ENCODE peak calls at places on chromosomes 7 and 10, in four cellular contexts. J is GM23338, T is GM12878, O is WTC11. E is an unnamed sample.

GRCh38 chr10:50625663-50626062 is 1.9 kb upstream of the SGMS1 start:
- DNase-seq in J (peak; percentile 79), T (no peak), O (no peak), E (no peak)

GRCh38 chr10:126639084-126639483 is 31.4 kb downstream of the C10orf90 start:
- DNase-seq in J (no peak), T (no peak), O (no peak), E (no peak)

GRCh38 chr10:71880425-71881306 is 29.6 kb upstream of the PSAP start:
- DNase-seq in J (no peak), T (no peak), O (no peak), E (no peak)

GRCh38 chr10:58243269-58243668 is 24.4 kb downstream of the IPMK start:
- DNase-seq in J (no peak), T (no peak), O (no peak), E (no peak)

GRCh38 chr10:34615770-34616169 is 199.3 kb downstream of the PARD3 start:
- DNase-seq in J (no peak), T (no peak), O (no peak), E (no peak)

GRCh38 chr10:91313-91712 is 42.2 kb upstream of the TUBB8 start:
- DNase-seq in J (no peak), T (no peak), O (no peak), E (no peak)

GRCh38 chr10:43261578-43261965 is 5.3 kb downstream of the RASGEF1A start:
- DNase-seq in J (no peak), T (no peak), O (no peak), E (no peak)

GRCh38 chr10:43667736-43668371 is 19.2 kb upstream of the ZNF32 start:
- DNase-seq in J (peak; percentile 29), T (no peak), O (no peak), E (no peak)

GRCh38 chr7:52500796-52501195 is 534.6 kb upstream of the POM121L12 start:
- DNase-seq in J (no peak), T (no peak), O (no peak), E (no peak)

GRCh38 chr7:121547341-121548092 is 151.4 kb upstream of the FAM3C start:
- DNase-seq in J (peak; percentile 80), T (no peak), O (no peak), E (no peak)

GRCh38 chr10:11441151-11441535 is 170.3 kb downstream of the USP6NL start:
- DNase-seq in J (no peak), T (no peak), O (no peak), E (no peak)

GRCh38 chr7:73451780-73452398 is 18.3 kb downstream of the FZD9 start:
- DNase-seq in J (peak; percentile 72), T (peak; percentile 9), O (no peak), E (no peak)

GRCh38 chr10:116947838-116948529 is 57.0 kb downstream of the SHTN1 start:
- DNase-seq in J (peak; percentile 74), T (no peak), O (no peak), E (no peak)

GRCh38 chr10:672139-672538 is 17.3 kb downstream of the DIP2C start:
- DNase-seq in J (no peak), T (no peak), O (no peak), E (no peak)

GRCh38 chr7:112997831-112998230 is 88.8 kb downstream of the GPR85 start:
- DNase-seq in J (no peak), T (no peak), O (no peak), E (no peak)

GRCh38 chr10:104139221-104139620 is 17.2 kb downstream of the SFR1 start:
- DNase-seq in J (peak; percentile 48), T (no peak), O (no peak), E (no peak)

GRCh38 chr7:131893627-131894345 is 337.4 kb upstream of the PODXL start:
- DNase-seq in J (no peak), T (no peak), O (no peak), E (no peak)

GRCh38 chr10:58094985-58095718 is 172.5 kb downstream of the IPMK start:
- DNase-seq in J (no peak), T (peak; percentile 3), O (no peak), E (no peak)

GRCh38 chr7:142880886-142881505 is 4.5 kb downstream of the TRPV6 start:
- DNase-seq in J (peak; percentile 85), T (no peak), O (peak; percentile 72), E (peak; percentile 23)

GRCh38 chr7:100089458-100090201 is 861 bp downstream of the COPS6 start:
- DNase-seq in J (no peak), T (no peak), O (no peak), E (no peak)

GRCh38 chr7:48285365-48285764 is 114.1 kb downstream of the ABCA13 start:
- DNase-seq in J (no peak), T (no peak), O (no peak), E (no peak)

GRCh38 chr10:10914129-10914528 is 103.5 kb upstream of the CELF2 start:
- DNase-seq in J (no peak), T (no peak), O (no peak), E (no peak)

GRCh38 chr7:106885652-106886051 is 20.6 kb downstream of the PIK3CG start:
- DNase-seq in J (no peak), T (no peak), O (no peak), E (no peak)

GRCh38 chr10:89242840-89243586 is 8.6 kb downstream of the LIPA start:
- DNase-seq in J (peak; percentile 34), T (no peak), O (no peak), E (no peak)

GRCh38 chr10:76177945-76178344 is 746.5 kb downstream of the LRMDA start:
- DNase-seq in J (no peak), T (no peak), O (no peak), E (no peak)

GRCh38 chr7:90111-91063 is 102.0 kb upstream of the FAM20C start:
- DNase-seq in J (no peak), T (no peak), O (no peak), E (peak; percentile 37)

GRCh38 chr10:42875792-42876191 is 93.2 kb downstream of the BMS1 start:
- DNase-seq in J (no peak), T (no peak), O (no peak), E (no peak)

GRCh38 chr10:114703377-114704125 is 45.5 kb upstream of the ABLIM1 start:
- DNase-seq in J (peak; percentile 69), T (no peak), O (no peak), E (peak; percentile 48)

DNA sequence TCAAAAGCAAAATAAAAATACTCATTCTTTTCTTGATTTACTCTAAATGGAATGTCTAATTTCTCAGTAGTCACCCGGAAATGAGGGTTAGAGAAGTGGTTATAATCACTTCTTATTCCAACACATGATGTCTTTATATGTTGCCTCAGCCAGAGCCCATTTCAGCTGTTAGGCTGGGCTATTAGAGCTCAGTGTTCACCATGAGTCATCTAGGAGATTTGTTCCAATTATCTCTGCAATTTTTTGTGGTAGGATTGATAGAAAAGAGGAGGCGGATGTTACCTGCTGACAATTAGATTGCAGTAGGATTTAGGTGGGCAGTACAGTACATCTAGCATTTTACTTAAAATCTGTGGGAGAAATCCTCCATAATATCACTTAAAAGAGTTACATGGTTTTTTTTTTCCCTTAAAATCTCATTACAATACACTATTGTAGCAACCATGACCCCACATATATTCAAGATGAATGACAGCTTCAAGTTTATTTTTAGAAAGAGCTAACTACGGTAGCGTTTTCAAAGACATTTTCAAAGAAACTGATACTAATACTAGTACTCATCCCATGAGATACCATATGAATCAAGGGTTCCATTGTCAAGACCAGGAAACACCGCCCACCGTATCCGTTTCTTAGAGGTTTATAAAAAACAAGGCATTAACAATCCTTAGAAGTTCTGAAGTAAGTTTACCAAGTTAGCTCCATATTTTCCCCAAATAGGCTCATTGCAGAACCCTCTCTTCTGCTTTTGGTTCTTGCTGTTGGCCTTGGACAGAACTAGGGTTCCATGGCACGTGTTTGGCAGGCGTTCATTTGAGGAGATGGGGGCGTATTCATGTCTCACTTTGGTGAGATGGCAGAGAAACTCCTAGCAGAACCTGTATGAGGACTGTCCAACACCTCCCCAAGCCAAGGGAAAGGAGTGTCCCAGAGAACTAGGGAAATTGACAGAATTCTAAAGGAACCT is 10.4 kb downstream of the CPA2 start:
- DNase-seq in J (no peak), T (no peak), O (no peak), E (no peak)
- TF ChIP-seq CREB1 in J (no peak), T (no peak), O (no peak), E (no peak)

DNA sequence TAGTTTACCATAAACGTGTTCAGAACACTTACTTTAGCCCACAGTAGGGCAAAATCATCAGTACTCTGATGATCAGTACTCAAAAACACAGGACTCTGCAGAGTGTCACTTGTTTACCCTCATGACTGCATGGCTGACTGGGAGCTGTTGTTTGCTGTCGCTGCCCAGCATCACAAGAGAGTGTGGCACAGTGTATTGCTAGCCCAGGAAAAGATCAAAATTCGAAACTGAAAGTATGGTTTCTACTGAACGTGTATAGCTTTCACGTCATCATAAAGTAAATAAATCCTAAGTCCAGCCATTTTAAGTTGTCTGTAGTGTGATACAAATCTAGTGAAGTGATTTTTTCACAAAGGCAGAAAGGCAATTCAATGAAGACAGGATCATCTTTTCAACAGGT is 184.6 kb downstream of the RAMP3 start:
- DNase-seq in J (no peak), T (no peak), O (no peak), E (no peak)
- TF ChIP-seq CREB1 in J (no peak), T (no peak), O (no peak), E (no peak)

GRCh38 chr7:30065746-30066145 is 37.5 kb downstream of the PLEKHA8 start:
- DNase-seq in J (no peak), T (no peak), O (no peak), E (no peak)

GRCh38 chr7:30066697-30067096 is 38.5 kb downstream of the PLEKHA8 start:
- DNase-seq in J (no peak), T (no peak), O (no peak), E (no peak)

GRCh38 chr7:30070052-30070451 is 41.8 kb downstream of the PLEKHA8 start:
- DNase-seq in J (no peak), T (no peak), O (no peak), E (no peak)

GRCh38 chr7:30069096-30069867 is 41.1 kb downstream of the PLEKHA8 start:
- DNase-seq in J (no peak), T (no peak), O (no peak), E (no peak)

GRCh38 chr7:30068117-30068516 is 39.9 kb downstream of the PLEKHA8 start:
- DNase-seq in J (no peak), T (no peak), O (no peak), E (no peak)
- TF ChIP-seq CREB1 in J (no peak), T (no peak), O (no peak), E (no peak)

GRCh38 chr10:101817542-101818118 is 614 bp downstream of the OGA start:
- DNase-seq in J (peak; percentile 72), T (no peak), O (no peak), E (no peak)

GRCh38 chr10:101812606-101813005 is 5.6 kb downstream of the OGA start:
- DNase-seq in J (no peak), T (no peak), O (no peak), E (no peak)

GRCh38 chr10:101816913-101817541 is 1.2 kb downstream of the OGA start:
- DNase-seq in J (no peak), T (no peak), O (no peak), E (no peak)

GRCh38 chr10:101816375-101816773 is 1.9 kb downstream of the OGA start:
- DNase-seq in J (no peak), T (no peak), O (no peak), E (no peak)

DNA sequence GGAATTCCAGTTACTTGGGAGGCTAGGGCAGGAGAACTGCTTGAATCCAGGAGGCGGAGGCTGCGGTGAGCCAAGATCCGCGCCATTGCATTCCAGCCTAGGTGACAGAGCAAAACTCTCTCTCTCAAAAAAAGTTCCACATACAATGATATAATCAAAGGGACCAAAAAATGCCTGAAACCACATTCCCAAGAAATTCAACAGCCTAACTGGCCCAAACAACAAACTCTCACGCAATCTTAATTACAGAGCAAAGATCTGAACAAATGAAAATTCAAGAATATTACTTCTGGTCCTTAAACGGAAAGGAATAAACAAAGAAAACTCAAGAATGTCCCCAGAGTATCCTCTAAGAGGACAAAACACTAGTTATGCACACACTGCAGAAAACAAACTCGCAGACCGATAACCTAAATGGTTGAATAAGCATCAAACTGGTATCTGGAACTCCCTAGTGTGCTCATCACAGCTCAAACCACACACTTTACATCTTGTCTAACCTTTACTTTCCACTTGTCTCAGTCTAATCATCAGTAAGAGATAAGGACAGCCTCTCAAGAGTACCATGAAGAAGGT is 3.7 kb downstream of the OGA start:
- DNase-seq in J (no peak), T (no peak), O (no peak), E (no peak)
- TF ChIP-seq CREB1 in J (no peak), T (no peak), O (no peak), E (no peak)

E was measured in H1.